ENCODE peak calls at places on chromosomes 4 and X, in six cellular contexts. One of them, this sample, is unnamed.

GRCh38 chrX:100264200-100264599 is 145.9 kb downstream of the PCDH19 start:
- DNase-seq in MM.1S: peak
- DNase-seq in GM23338: no peak
- DNase-seq in HCT116: no peak
- DNase-seq in PC-3: no peak
- DNase-seq in neural progenitor cell: no peak
- DNase-seq in this sample: no peak

GRCh38 chrX:5568934-5569333 is 659.7 kb downstream of the NLGN4X start:
- DNase-seq in MM.1S: no peak
- DNase-seq in GM23338: no peak
- DNase-seq in HCT116: no peak
- DNase-seq in PC-3: no peak
- DNase-seq in neural progenitor cell: no peak
- DNase-seq in this sample: no peak

GRCh38 chr4:544386-545105 is 31.5 kb downstream of the TMEM271 start:
- DNase-seq in MM.1S: no peak
- DNase-seq in GM23338: no peak
- DNase-seq in HCT116: no peak
- DNase-seq in PC-3: no peak
- DNase-seq in neural progenitor cell: no peak
- DNase-seq in this sample: no peak

GRCh38 chr4:37966044-37966443 is 5.8 kb downstream of the PTTG2 start:
- DNase-seq in MM.1S: no peak
- DNase-seq in GM23338: no peak
- DNase-seq in HCT116: no peak
- DNase-seq in PC-3: no peak
- DNase-seq in neural progenitor cell: no peak
- DNase-seq in this sample: no peak

GRCh38 chrX:15916704-15917084 is 62.1 kb upstream of the AP1S2 start:
- DNase-seq in MM.1S: no peak
- DNase-seq in GM23338: no peak
- DNase-seq in HCT116: no peak
- DNase-seq in PC-3: no peak
- DNase-seq in neural progenitor cell: no peak
- DNase-seq in this sample: no peak

GRCh38 chr4:105283501-105283900 is 136.8 kb downstream of the TET2 start:
- DNase-seq in MM.1S: no peak
- DNase-seq in GM23338: no peak
- DNase-seq in HCT116: no peak
- DNase-seq in PC-3: no peak
- DNase-seq in neural progenitor cell: no peak
- DNase-seq in this sample: no peak

GRCh38 chr4:77804471-77804870 is 14.7 kb downstream of the CNOT6L start:
- DNase-seq in MM.1S: no peak
- DNase-seq in GM23338: no peak
- DNase-seq in HCT116: no peak
- DNase-seq in PC-3: no peak
- DNase-seq in neural progenitor cell: no peak
- DNase-seq in this sample: no peak

GRCh38 chrX:39299615-39300014 is 498.4 kb downstream of the MID1IP1 start:
- DNase-seq in MM.1S: no peak
- DNase-seq in GM23338: no peak
- DNase-seq in HCT116: no peak
- DNase-seq in PC-3: no peak
- DNase-seq in neural progenitor cell: no peak
- DNase-seq in this sample: no peak

GRCh38 chrX:34130980-34131744 is 952 bp downstream of the FAM47A start:
- DNase-seq in MM.1S: no peak
- DNase-seq in GM23338: no peak
- DNase-seq in HCT116: no peak
- DNase-seq in PC-3: no peak
- DNase-seq in neural progenitor cell: no peak
- DNase-seq in this sample: no peak

GRCh38 chrX:149539283-149540132 is 1.3 kb upstream of the EOLA1 start:
- DNase-seq in MM.1S: peak
- DNase-seq in GM23338: peak
- DNase-seq in HCT116: peak
- DNase-seq in PC-3: peak
- DNase-seq in neural progenitor cell: peak
- DNase-seq in this sample: peak

GRCh38 chr4:134027931-134028330 is 173.7 kb downstream of the PABPC4L start:
- DNase-seq in MM.1S: peak
- DNase-seq in GM23338: no peak
- DNase-seq in HCT116: peak
- DNase-seq in PC-3: peak
- DNase-seq in neural progenitor cell: no peak
- DNase-seq in this sample: peak

GRCh38 chr4:143482753-143483362 is 30.6 kb upstream of the SMARCA5 start:
- DNase-seq in MM.1S: peak
- DNase-seq in GM23338: peak
- DNase-seq in HCT116: peak
- DNase-seq in PC-3: peak
- DNase-seq in neural progenitor cell: peak
- DNase-seq in this sample: peak

GRCh38 chr4:42519803-42520417 is 122.6 kb downstream of the SHISA3 start:
- DNase-seq in MM.1S: peak
- DNase-seq in GM23338: peak
- DNase-seq in HCT116: peak
- DNase-seq in PC-3: peak
- DNase-seq in neural progenitor cell: peak
- DNase-seq in this sample: peak

GRCh38 chrX:19046343-19047215 is 62.7 kb upstream of the PHKA2 start:
- DNase-seq in MM.1S: no peak
- DNase-seq in GM23338: no peak
- DNase-seq in HCT116: peak
- DNase-seq in PC-3: peak
- DNase-seq in neural progenitor cell: no peak
- DNase-seq in this sample: peak

GRCh38 chr4:72857787-72858186 is 211.7 kb downstream of the COX18 start:
- DNase-seq in MM.1S: no peak
- DNase-seq in GM23338: no peak
- DNase-seq in HCT116: no peak
- DNase-seq in PC-3: no peak
- DNase-seq in neural progenitor cell: no peak
- DNase-seq in this sample: no peak

GRCh38 chr4:109977854-109978501 is 65.3 kb downstream of the EGF start:
- DNase-seq in MM.1S: peak
- DNase-seq in GM23338: peak
- DNase-seq in HCT116: peak
- DNase-seq in PC-3: peak
- DNase-seq in neural progenitor cell: peak
- DNase-seq in this sample: peak

GRCh38 chrX:11212741-11213140 is 80.5 kb upstream of the AMELX start:
- DNase-seq in MM.1S: no peak
- DNase-seq in GM23338: peak
- DNase-seq in HCT116: no peak
- DNase-seq in PC-3: no peak
- DNase-seq in neural progenitor cell: no peak
- DNase-seq in this sample: no peak

GRCh38 chr4:101944649-101945048 is 154.1 kb downstream of the BANK1 start:
- DNase-seq in MM.1S: no peak
- DNase-seq in GM23338: peak
- DNase-seq in HCT116: no peak
- DNase-seq in PC-3: peak
- DNase-seq in neural progenitor cell: peak
- DNase-seq in this sample: no peak

GRCh38 chr4:173448103-173448502 is 49.2 kb upstream of the SCRG1 start:
- DNase-seq in MM.1S: no peak
- DNase-seq in GM23338: no peak
- DNase-seq in HCT116: no peak
- DNase-seq in PC-3: no peak
- DNase-seq in neural progenitor cell: no peak
- DNase-seq in this sample: no peak

GRCh38 chr4:98662619-98663225 is 4.3 kb upstream of the TSPAN5 start:
- DNase-seq in MM.1S: peak
- DNase-seq in GM23338: peak
- DNase-seq in HCT116: no peak
- DNase-seq in PC-3: peak
- DNase-seq in neural progenitor cell: peak
- DNase-seq in this sample: no peak

GRCh38 chr4:180057891-180058643 is 2185.1 kb upstream of the TENM3 start:
- DNase-seq in MM.1S: peak
- DNase-seq in GM23338: peak
- DNase-seq in HCT116: no peak
- DNase-seq in PC-3: no peak
- DNase-seq in neural progenitor cell: peak
- DNase-seq in this sample: peak

GRCh38 chr4:180057198-180057821 is 2185.9 kb upstream of the TENM3 start:
- DNase-seq in MM.1S: peak
- DNase-seq in GM23338: peak
- DNase-seq in HCT116: no peak
- DNase-seq in PC-3: no peak
- DNase-seq in neural progenitor cell: peak
- DNase-seq in this sample: no peak

GRCh38 chr4:180058731-180059215 is 2184.4 kb upstream of the TENM3 start:
- DNase-seq in MM.1S: peak
- DNase-seq in GM23338: peak
- DNase-seq in HCT116: no peak
- DNase-seq in PC-3: peak
- DNase-seq in neural progenitor cell: peak
- DNase-seq in this sample: peak

GRCh38 chr4:180060159-180060889 is 2182.9 kb upstream of the TENM3 start:
- DNase-seq in MM.1S: peak
- DNase-seq in GM23338: peak
- DNase-seq in HCT116: no peak
- DNase-seq in PC-3: peak
- DNase-seq in neural progenitor cell: peak
- DNase-seq in this sample: peak

GRCh38 chr4:180059216-180059881 is 2183.9 kb upstream of the TENM3 start:
- DNase-seq in MM.1S: peak
- DNase-seq in GM23338: peak
- DNase-seq in HCT116: no peak
- DNase-seq in PC-3: no peak
- DNase-seq in neural progenitor cell: peak
- DNase-seq in this sample: peak
- TF ChIP-seq EZH2 in MM.1S: no peak
- TF ChIP-seq EZH2 in GM23338: peak
- TF ChIP-seq EZH2 in HCT116: no peak
- TF ChIP-seq EZH2 in PC-3: no peak
- TF ChIP-seq EZH2 in neural progenitor cell: peak
- TF ChIP-seq EZH2 in this sample: peak

GRCh38 chr4:153234923-153235322 is 30.7 kb downstream of the TRIM2 start:
- DNase-seq in MM.1S: no peak
- DNase-seq in GM23338: no peak
- DNase-seq in HCT116: peak
- DNase-seq in PC-3: peak
- DNase-seq in neural progenitor cell: no peak
- DNase-seq in this sample: no peak
- TF ChIP-seq CTCF in MM.1S: no peak
- TF ChIP-seq CTCF in GM23338: no peak
- TF ChIP-seq CTCF in HCT116: no peak
- TF ChIP-seq CTCF in PC-3: no peak
- TF ChIP-seq CTCF in neural progenitor cell: no peak
- TF ChIP-seq CTCF in this sample: no peak

DNA sequence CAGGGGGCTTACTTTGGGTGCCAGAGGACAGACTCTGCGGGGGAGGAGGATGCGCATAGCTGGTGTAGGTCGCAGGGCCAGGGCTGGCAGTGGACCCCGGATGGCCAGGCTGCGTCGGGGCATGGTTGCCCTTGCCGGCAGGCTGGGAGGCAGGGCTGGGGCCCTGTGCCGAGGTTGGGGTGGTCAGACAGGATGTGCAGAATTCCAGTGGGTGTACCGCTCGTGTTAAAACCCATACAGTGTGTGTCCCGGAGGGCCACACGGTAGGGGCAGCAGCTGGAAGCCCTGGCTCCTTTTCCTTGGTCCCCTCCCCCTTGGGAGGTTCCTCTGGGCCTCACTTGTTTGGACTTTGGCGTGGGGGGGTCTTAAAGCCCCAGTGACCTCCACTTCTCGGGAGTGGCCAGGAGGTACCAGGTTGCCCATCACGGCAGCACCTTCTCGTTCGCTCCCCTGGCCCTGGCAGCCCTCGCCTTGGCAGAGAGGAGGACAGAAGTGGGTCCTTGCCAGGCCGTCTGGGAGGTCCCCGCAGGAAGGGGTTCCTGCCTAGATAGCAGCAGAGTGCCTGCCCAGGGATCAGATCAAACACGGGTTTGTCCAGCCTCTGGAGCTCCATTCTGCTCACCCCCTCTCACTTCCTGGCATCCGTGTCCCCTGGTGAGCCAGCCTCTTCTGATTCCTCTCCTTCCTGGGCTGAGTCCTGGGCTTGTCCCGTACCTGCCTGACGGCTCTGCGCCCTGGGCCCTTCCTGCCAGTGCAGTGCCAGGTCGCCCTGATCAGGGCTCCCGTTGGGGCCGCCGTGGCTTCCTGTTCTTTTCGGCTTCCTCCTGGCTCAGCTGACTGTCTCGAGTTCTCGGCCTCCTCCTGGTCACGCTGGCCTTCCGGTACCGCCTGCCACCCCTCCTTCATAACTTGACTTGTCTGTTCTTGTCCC is 56.7 kb upstream of the HGFAC start:
- DNase-seq in MM.1S: no peak
- DNase-seq in GM23338: no peak
- DNase-seq in HCT116: no peak
- DNase-seq in PC-3: no peak
- DNase-seq in neural progenitor cell: no peak
- DNase-seq in this sample: no peak
- TF ChIP-seq EZH2phosphoT487 in MM.1S: no peak
- TF ChIP-seq EZH2phosphoT487 in GM23338: no peak
- TF ChIP-seq EZH2phosphoT487 in HCT116: no peak
- TF ChIP-seq EZH2phosphoT487 in PC-3: no peak
- TF ChIP-seq EZH2phosphoT487 in neural progenitor cell: no peak
- TF ChIP-seq EZH2phosphoT487 in this sample: no peak

GRCh38 chr4:84497835-84498202 is 1.3 kb downstream of the NKX6-1 start:
- DNase-seq in MM.1S: no peak
- DNase-seq in GM23338: no peak
- DNase-seq in HCT116: no peak
- DNase-seq in PC-3: no peak
- DNase-seq in neural progenitor cell: no peak
- DNase-seq in this sample: no peak
- TF ChIP-seq EZH2 in MM.1S: no peak
- TF ChIP-seq EZH2 in GM23338: no peak
- TF ChIP-seq EZH2 in HCT116: no peak
- TF ChIP-seq EZH2 in PC-3: no peak
- TF ChIP-seq EZH2 in neural progenitor cell: peak
- TF ChIP-seq EZH2 in this sample: no peak

GRCh38 chrX:83416273-83416672 is 91.8 kb upstream of the POU3F4 start:
- DNase-seq in MM.1S: peak
- DNase-seq in GM23338: peak
- DNase-seq in HCT116: no peak
- DNase-seq in PC-3: peak
- DNase-seq in neural progenitor cell: peak
- DNase-seq in this sample: peak
- TF ChIP-seq CTCF in MM.1S: peak
- TF ChIP-seq CTCF in GM23338: peak
- TF ChIP-seq CTCF in HCT116: no peak
- TF ChIP-seq CTCF in PC-3: peak
- TF ChIP-seq CTCF in neural progenitor cell: peak
- TF ChIP-seq CTCF in this sample: peak

DNA sequence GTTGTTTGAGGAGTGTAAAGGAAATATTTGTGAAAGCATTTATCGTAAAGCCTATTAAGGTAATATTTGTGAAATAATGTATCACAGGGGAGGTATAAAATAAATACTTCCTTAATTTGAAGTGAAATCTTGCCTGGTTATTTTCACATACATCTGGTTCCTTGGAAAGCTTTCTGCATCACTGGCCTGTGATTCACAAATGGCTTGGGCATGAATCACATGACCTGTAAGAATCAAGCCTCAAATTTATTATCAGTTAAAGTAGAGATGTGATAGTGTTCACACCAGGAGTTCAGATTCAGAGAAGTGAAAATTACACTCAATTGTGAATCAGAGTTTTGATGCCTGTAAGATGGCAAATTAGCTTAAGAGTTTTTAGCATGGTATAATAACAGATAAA is 1911.4 kb downstream of the STIM2 start:
- DNase-seq in MM.1S: no peak
- DNase-seq in GM23338: no peak
- DNase-seq in HCT116: no peak
- DNase-seq in PC-3: peak
- DNase-seq in neural progenitor cell: no peak
- DNase-seq in this sample: no peak
- TF ChIP-seq EZH2phosphoT487 in MM.1S: no peak
- TF ChIP-seq EZH2phosphoT487 in GM23338: no peak
- TF ChIP-seq EZH2phosphoT487 in HCT116: no peak
- TF ChIP-seq EZH2phosphoT487 in PC-3: no peak
- TF ChIP-seq EZH2phosphoT487 in neural progenitor cell: no peak
- TF ChIP-seq EZH2phosphoT487 in this sample: no peak